ENCODE peak calls at places on chromosomes 11 and 22, in four cellular contexts. E is dorsolateral prefrontal cortex, W is brain microvascular endothelial cell, X is adrenal gland. H is an unnamed sample. For H3K27me3, the result is how much of the 10 kb centered on the place peaks cover.

GRCh38 chr22:42648368-42649260 is 578 bp downstream of the CYB5R3 start:
- DNase-seq in W (no peak), E (no peak), X (peak), H (peak)

GRCh38 chr11:71478216-71478840 is 25.3 kb downstream of the NADSYN1 start:
- DNase-seq in W (no peak), E (no peak), X (no peak), H (no peak)

GRCh38 chr11:113408887-113409286 is 21.3 kb downstream of the ANKK1 start:
- DNase-seq in X (no peak), W (no peak), E (no peak), H (no peak)

GRCh38 chr22:40310081-40310770 is 36.1 kb upstream of the ADSL start:
- DNase-seq in X (no peak), W (peak), E (no peak), H (no peak)

GRCh38 chr11:88656960-88657738 is 319.6 kb upstream of the CTSC start:
- DNase-seq in X (no peak), E (no peak), W (no peak), H (no peak)

GRCh38 chr11:121225402-121225801 is 67.2 kb upstream of the SC5D start:
- DNase-seq in X (no peak), W (no peak), E (no peak), H (no peak)

GRCh38 chr11:64767344-64768299 is 7.8 kb upstream of the PYGM start:
- DNase-seq in W (peak), E (no peak), X (peak), H (no peak)

GRCh38 chr11:57339305-57339704 is 1.2 kb downstream of the P2RX3 start:
- DNase-seq in X (no peak), W (no peak), E (no peak), H (no peak)

GRCh38 chr22:49620666-49621065 is 207.0 kb downstream of the BRD1 start:
- DNase-seq in W (no peak), X (no peak), E (no peak), H (no peak)

GRCh38 chr22:20601308-20601707 is 93.9 kb downstream of the MED15 start:
- DNase-seq in W (no peak), E (no peak), X (no peak), H (no peak)

GRCh38 chr11:76800466-76801200 is 17.5 kb downstream of the TSKU start:
- DNase-seq in E (no peak), W (no peak), X (no peak), H (no peak)

GRCh38 chr22:45876136-45877035 is 100.6 kb downstream of the WNT7B start:
- DNase-seq in X (no peak), E (peak), W (no peak), H (no peak)

GRCh38 chr22:20622650-20623339 is 115.4 kb downstream of the MED15 start:
- DNase-seq in X (no peak), W (no peak), E (no peak), H (no peak)

GRCh38 chr11:46918087-46918751 is at the start of gene LRP4:
- DNase-seq in X (peak), E (no peak), W (no peak), H (no peak)

GRCh38 chr22:29628982-29629381 is 25.5 kb downstream of the NF2 start:
- DNase-seq in X (no peak), W (no peak), E (no peak), H (no peak)

GRCh38 chr22:32204211-32204855 is 540 bp downstream of the RFPL2 start:
- DNase-seq in W (no peak), E (no peak), X (no peak), H (no peak)

GRCh38 chr11:130528301-130528651 is 79.8 kb downstream of the ADAMTS15 start:
- DNase-seq in E (no peak), W (no peak), X (no peak), H (no peak)

GRCh38 chr11:13278620-13279486 is 1.3 kb downstream of the BMAL1 start:
- DNase-seq in X (peak), E (no peak), W (no peak), H (no peak)

GRCh38 chr22:27383896-27384295 is 417.7 kb downstream of the MN1 start:
- DNase-seq in E (no peak), W (no peak), X (no peak), H (no peak)

GRCh38 chr22:27382947-27383346 is 418.6 kb downstream of the MN1 start:
- DNase-seq in E (no peak), X (no peak), W (no peak), H (no peak)

GRCh38 chr22:27381552-27381951 is 420.0 kb downstream of the MN1 start:
- DNase-seq in E (no peak), W (no peak), X (no peak), H (no peak)

GRCh38 chr22:27380826-27381225 is 420.7 kb downstream of the MN1 start:
- DNase-seq in X (no peak), E (no peak), W (no peak), H (no peak)

DNA sequence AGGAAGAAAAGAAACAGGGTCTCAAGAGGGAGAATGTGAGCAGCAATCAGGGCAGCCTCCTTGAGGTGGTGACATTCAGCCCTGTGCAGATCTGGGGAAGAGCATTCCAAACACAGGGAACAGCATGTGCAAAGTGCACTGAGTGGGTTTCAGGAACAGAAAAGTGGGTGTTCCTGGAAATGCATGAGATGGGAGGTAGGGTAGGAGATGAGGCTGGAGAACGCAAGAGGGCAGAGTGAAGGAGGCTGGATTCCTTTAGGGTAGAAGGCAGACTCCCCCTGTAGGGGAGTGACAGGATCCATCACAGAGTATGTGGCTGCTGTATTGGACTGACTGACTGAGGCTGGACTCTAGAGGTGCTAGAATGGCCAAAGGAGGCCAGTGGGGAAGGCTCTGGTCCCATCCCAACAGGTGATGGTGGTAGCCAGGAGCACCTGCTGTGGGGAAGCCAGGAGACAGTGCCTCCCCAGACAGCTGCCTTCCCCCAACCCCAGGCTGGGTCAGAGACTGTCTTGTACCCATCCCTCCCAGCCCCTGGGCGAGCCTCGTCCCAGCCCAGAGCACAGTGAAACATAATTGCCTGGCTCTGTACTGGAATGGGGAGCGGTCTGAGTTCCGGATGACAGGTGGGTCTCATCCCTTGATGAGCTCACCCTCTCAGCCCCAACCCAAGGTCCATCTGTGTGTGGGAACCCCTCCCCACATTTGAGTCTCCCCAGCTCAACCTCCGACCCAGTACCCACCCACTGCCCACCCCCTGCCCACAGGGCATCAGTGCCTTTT is 419.4 kb downstream of the MN1 start:
- DNase-seq in W (no peak), X (no peak), E (no peak), H (no peak)
- H3K4me3 ChIP-seq in W (no peak), X (no peak), E (no peak), H (no peak)

GRCh38 chr11:31809857-31810778 is 1.0 kb downstream of the PAX6 start:
- DNase-seq in W (no peak), E (no peak), X (peak), H (no peak)

GRCh38 chr11:31808721-31809542 is 2.2 kb downstream of the PAX6 start:
- DNase-seq in W (no peak), X (no peak), E (no peak), H (no peak)

GRCh38 chr11:31808268-31808667 is 2.9 kb downstream of the PAX6 start:
- DNase-seq in X (no peak), E (no peak), W (no peak), H (no peak)

GRCh38 chr11:31810779-31811647 is at the start of gene PAX6:
- DNase-seq in W (peak), E (no peak), X (peak), H (peak)

GRCh38 chr11:31809543-31809856 is 1.6 kb downstream of the PAX6 start:
- DNase-seq in W (no peak), X (no peak), E (no peak), H (no peak)
- H3K27me3 ChIP-seq in W (half or more), X (half or more), E (half or more), H (under half)

GRCh38 chr11:99370557-99371200 is 349.9 kb downstream of the CNTN5 start:
- DNase-seq in E (no peak), W (peak), X (peak), H (no peak)
- H3K4me3 ChIP-seq in E (no peak), W (no peak), X (peak), H (no peak)

GRCh38 chr11:79439893-79440450 is 858 bp downstream of the TENM4 start:
- DNase-seq in E (no peak), X (peak), W (no peak), H (peak)

GRCh38 chr11:79439430-79439892 is 1.4 kb downstream of the TENM4 start:
- DNase-seq in X (no peak), W (no peak), E (no peak), H (peak)

GRCh38 chr11:79441159-79441875 is 487 bp upstream of the TENM4 start:
- DNase-seq in E (no peak), W (no peak), X (peak), H (peak)

GRCh38 chr11:79438631-79439429 is 2.0 kb downstream of the TENM4 start:
- DNase-seq in X (peak), E (no peak), W (no peak), H (peak)

GRCh38 chr11:79440451-79441158 is at the start of gene TENM4:
- DNase-seq in W (no peak), E (peak), X (peak), H (peak)
- H3K27me3 ChIP-seq in W (under half), E (under half), X (under half), H (under half)

GRCh38 chr22:16601437-16602223 is 9.0 kb upstream of the CCT8L2 start:
- DNase-seq in E (no peak), X (no peak), W (no peak), H (no peak)
- H3K4me3 ChIP-seq in E (no peak), X (peak), W (no peak), H (no peak)

GRCh38 chr11:2449548-2450320 is 4.9 kb downstream of the KCNQ1 start:
- DNase-seq in X (no peak), W (no peak), E (peak), H (no peak)

GRCh38 chr11:2450321-2451041 is 5.7 kb downstream of the KCNQ1 start:
- DNase-seq in E (peak), W (no peak), X (no peak), H (no peak)

GRCh38 chr11:2451336-2451735 is 6.5 kb downstream of the KCNQ1 start:
- DNase-seq in E (peak), W (no peak), X (no peak), H (no peak)

GRCh38 chr11:2451916-2452694 is 7.3 kb downstream of the KCNQ1 start:
- DNase-seq in X (no peak), E (peak), W (no peak), H (no peak)

DNA sequence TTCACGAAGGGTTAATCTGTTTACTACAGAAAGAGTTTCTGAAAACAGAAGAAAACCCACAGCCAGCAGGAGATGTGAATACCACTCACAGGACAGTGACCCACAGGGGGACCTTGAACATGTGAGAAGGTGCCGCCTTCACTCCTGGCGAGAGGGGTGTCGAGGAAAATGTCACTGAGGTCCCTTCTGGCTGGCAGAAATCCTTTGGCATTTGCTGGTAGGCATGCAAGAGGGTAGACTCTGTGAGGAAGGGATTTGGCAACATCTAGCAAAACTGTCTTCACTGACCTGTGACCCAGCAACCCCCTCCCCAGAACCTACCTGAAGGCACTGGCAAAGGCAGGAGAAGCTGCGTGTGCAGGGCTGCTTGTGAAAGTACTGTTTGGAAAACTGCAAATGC is 8.6 kb downstream of the KCNQ1 start:
- DNase-seq in X (no peak), W (no peak), E (peak), H (no peak)
- H3K27me3 ChIP-seq in X (under half), W (under half), E (under half), H (under half)

H was measured in GM06990.